ENCODE peak calls at places on chromosomes 1 and 21, in four cellular contexts. K is IMR-90, U is K562, P is endothelial cell of umbilical vein. V is an unnamed sample. For H3K9me1, the result is how much of the 10 kb centered on the place peaks cover.

GRCh38 chr1:98677288-98677687 is 15.8 kb downstream of the SNX7 start:
- DNase-seq in K (peak), U (no peak), P (no peak), V (peak)

GRCh38 chr1:24720152-24720551 is 25.1 kb upstream of the CLIC4 start:
- DNase-seq in K (peak), U (no peak), P (peak), V (no peak)

GRCh38 chr1:30399026-30399425 is 324.4 kb downstream of the MATN1 start:
- DNase-seq in K (no peak), U (no peak), P (no peak), V (no peak)

GRCh38 chr1:86382878-86383277 is 13.2 kb downstream of the ODF2L start:
- DNase-seq in K (no peak), U (no peak), P (peak), V (no peak)

GRCh38 chr1:206472454-206472853 is 2.2 kb downstream of the IKBKE start:
- DNase-seq in K (peak), U (no peak), P (no peak), V (no peak)

GRCh38 chr21:27425172-27425571 is 458.3 kb upstream of the ADAMTS5 start:
- DNase-seq in K (no peak), U (no peak), P (no peak), V (no peak)

GRCh38 chr1:157105988-157106812 is 6.6 kb upstream of the ETV3L start:
- DNase-seq in K (peak), U (no peak), P (peak), V (no peak)

GRCh38 chr21:27221084-27221483 is 254.2 kb upstream of the ADAMTS5 start:
- DNase-seq in K (no peak), U (no peak), P (no peak), V (no peak)

GRCh38 chr1:58848818-58849411 is 65.1 kb upstream of the JUN start:
- DNase-seq in K (peak), U (peak), P (peak), V (peak)

GRCh38 chr1:45522324-45523104 is 830 bp upstream of the PRDX1 start:
- DNase-seq in K (peak), U (no peak), P (no peak), V (no peak)

GRCh38 chr1:9984253-9984652 is 12.8 kb upstream of the RBP7 start:
- DNase-seq in K (no peak), U (no peak), P (no peak), V (no peak)

GRCh38 chr1:155322571-155322952 is 1.9 kb downstream of the RUSC1 start:
- DNase-seq in K (peak), U (no peak), P (peak), V (no peak)

GRCh38 chr1:205061665-205062069 is 18.7 kb downstream of the CNTN2 start:
- DNase-seq in K (peak), U (peak), P (peak), V (peak)

GRCh38 chr1:65964123-65964522 is 171.4 kb downstream of the PDE4B start:
- DNase-seq in K (no peak), U (no peak), P (no peak), V (no peak)

DNA sequence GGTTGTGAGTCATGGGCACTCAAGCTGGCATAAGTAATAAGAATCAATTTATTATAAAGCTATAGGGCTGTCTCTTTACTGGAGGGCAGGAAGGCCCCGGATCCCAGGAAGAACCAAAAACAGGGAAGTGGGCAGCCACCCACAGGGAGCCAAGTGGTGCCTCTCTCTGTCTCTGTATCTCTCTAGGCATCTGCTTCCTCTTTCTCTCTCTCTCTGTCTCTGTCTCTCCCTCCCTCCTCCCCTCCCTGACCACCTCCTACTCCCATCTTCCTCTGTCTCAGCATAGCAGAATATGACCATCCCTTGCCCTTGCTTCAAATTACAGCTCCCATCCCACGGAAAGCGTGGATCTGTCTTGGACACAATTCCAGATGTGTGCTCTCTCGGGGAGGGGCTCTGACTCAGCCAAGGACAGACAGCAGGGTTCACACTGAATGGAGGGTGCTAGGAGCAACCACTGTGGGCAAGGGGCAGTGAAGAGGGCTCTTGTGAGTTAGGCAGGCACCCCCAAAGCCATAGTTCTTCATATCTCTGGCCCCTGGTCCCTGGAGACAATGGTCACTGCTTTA is 80.4 kb upstream of the LPGAT1 start:
- DNase-seq in K (peak), U (no peak), P (no peak), V (no peak)
- H3K9me1 ChIP-seq in K (under half), U (under half), P (under half), V (under half)

GRCh38 chr1:153678519-153679336 is at the start of gene NPR1:
- DNase-seq in K (no peak), U (no peak), P (peak), V (no peak)

GRCh38 chr1:153682730-153683129 is 4.2 kb downstream of the NPR1 start:
- DNase-seq in K (no peak), U (no peak), P (no peak), V (no peak)

GRCh38 chr1:153677718-153678518 is 570 bp upstream of the NPR1 start:
- DNase-seq in K (peak), U (peak), P (peak), V (no peak)

GRCh38 chr1:153679337-153680119 is 1.0 kb downstream of the NPR1 start:
- DNase-seq in K (no peak), U (no peak), P (peak), V (no peak)

DNA sequence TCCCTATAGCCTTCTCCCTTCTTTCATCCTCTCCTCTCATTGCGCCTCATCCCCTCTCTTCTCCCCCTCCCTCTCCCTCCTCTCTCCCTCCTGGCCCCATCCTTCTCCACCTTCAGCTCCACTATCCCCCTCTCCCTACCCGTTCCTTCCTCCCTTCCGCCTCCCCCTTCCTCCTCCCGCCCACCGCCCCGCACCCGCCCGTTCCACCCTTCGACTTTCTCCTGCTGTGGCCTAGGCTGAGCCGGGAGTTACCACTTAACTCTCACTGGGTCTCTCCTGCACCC is 1.6 kb downstream of the NPR1 start:
- DNase-seq in K (no peak), U (no peak), P (no peak), V (no peak)
- H3K4me3 ChIP-seq in K (no peak), U (no peak), P (peak), V (no peak)

GRCh38 chr21:26087223-26087918 is 83.2 kb downstream of the APP start:
- DNase-seq in K (no peak), U (no peak), P (no peak), V (no peak)

GRCh38 chr21:26082549-26082948 is 88.0 kb downstream of the APP start:
- DNase-seq in K (no peak), U (no peak), P (no peak), V (no peak)

GRCh38 chr21:26089730-26090129 is 80.8 kb downstream of the APP start:
- DNase-seq in K (no peak), U (no peak), P (no peak), V (no peak)

GRCh38 chr21:26085100-26085499 is 85.5 kb downstream of the APP start:
- DNase-seq in K (peak), U (no peak), P (no peak), V (no peak)

GRCh38 chr21:26085882-26086281 is 84.7 kb downstream of the APP start:
- DNase-seq in K (no peak), U (no peak), P (no peak), V (no peak)
- H3K27ac ChIP-seq in K (no peak), U (no peak), P (no peak), V (no peak)

DNA sequence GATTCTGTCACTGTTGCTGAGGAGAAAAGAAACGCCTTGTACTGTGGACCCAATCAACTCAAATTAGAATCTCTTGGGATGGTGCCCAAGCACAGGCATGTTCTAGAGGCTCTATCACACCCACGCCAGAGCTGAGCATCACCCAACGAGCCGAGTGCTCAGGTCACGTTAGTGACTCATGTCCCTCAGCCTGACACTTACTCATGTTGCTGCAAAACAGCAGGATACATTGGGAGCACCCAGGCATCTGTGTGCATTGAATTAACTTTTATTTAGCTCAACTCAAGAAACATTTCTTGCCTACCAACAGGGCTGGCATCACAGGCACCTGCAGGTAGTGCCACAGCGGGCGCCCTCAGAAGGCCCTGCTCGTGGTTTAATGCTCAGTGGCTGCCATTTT is 149.8 kb downstream of the ETS2 start:
- DNase-seq in K (peak), U (no peak), P (no peak), V (no peak)
- H3K9me1 ChIP-seq in K (under half), U (under half), P (under half), V (under half)

DNA sequence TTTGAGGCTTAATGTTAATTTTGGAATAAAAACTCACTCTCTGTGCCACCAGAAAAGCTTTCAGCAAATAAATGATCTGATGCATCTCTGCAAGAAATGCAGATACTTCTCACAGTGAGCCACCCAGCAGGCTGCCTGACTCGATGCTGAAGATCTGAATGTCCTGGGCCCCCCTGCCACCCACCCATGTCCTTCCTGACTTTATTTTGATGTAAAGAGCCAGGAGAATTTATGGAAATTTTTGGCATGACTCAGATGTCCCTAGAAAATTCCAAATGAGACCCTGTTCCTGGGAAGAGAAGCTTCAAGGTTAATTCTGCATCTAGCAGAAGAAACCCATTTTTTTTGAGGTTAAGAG is 62.8 kb upstream of the COA6 start:
- DNase-seq in K (no peak), U (no peak), P (no peak), V (no peak)
- H3K4me3 ChIP-seq in K (no peak), U (no peak), P (no peak), V (no peak)